ENCODE peak calls at places on chromosomes 16 and 17, in nine cellular contexts. Y, O, C, U, P, X, K, B and G are unnamed samples.

GRCh38 chr17:67069591-67070136 is 25.3 kb downstream of the CACNG1 start:
- DNase-seq in Y (no peak), O (no peak), C (no peak), U (no peak), P (no peak), X (no peak), K (no peak), B (no peak), G (no peak)

GRCh38 chr17:75074532-75074931 is 13.2 kb upstream of the SLC16A5 start:
- DNase-seq in Y (no peak), O (no peak), C (no peak), U (no peak), P (no peak), X (no peak), K (no peak), B (no peak), G (no peak)

GRCh38 chr17:34601431-34601830 is 22.0 kb downstream of the TMEM132E start:
- DNase-seq in Y (no peak), O (no peak), C (no peak), U (no peak), P (no peak), X (no peak), K (no peak), B (peak), G (no peak)

GRCh38 chr17:58665946-58666857 is 25.6 kb downstream of the TEX14 start:
- DNase-seq in Y (no peak), O (no peak), C (no peak), U (no peak), P (no peak), X (no peak), K (no peak), B (no peak), G (no peak)

GRCh38 chr17:28963841-28964240 is 12.5 kb upstream of the PHF12 start:
- DNase-seq in Y (no peak), O (no peak), C (no peak), U (no peak), P (no peak), X (no peak), K (no peak), B (no peak), G (no peak)

GRCh38 chr17:4249452-4250029 is 14.2 kb downstream of the ANKFY1 start:
- DNase-seq in Y (peak), O (no peak), C (no peak), U (peak), P (no peak), X (peak), K (no peak), B (no peak), G (no peak)

GRCh38 chr17:3917391-3917931 is 1.2 kb upstream of the P2RX1 start:
- DNase-seq in Y (peak), O (no peak), C (no peak), U (no peak), P (no peak), X (no peak), K (no peak), B (no peak), G (no peak)

GRCh38 chr17:8189041-8189710 is 804 bp downstream of the BORCS6 start:
- DNase-seq in Y (peak), O (no peak), C (peak), U (no peak), P (no peak), X (peak), K (no peak), B (peak), G (no peak)

GRCh38 chr17:21679256-21680146 is 12.8 kb upstream of the KCNJ18 start:
- DNase-seq in Y (no peak), O (no peak), C (no peak), U (no peak), P (no peak), X (no peak), K (no peak), B (no peak), G (no peak)

GRCh38 chr16:56961386-56961785 is 364 bp upstream of the CETP start:
- DNase-seq in Y (no peak), O (no peak), C (no peak), U (no peak), P (no peak), X (peak), K (no peak), B (no peak), G (no peak)

GRCh38 chr16:67663151-67663876 is 2.6 kb downstream of the PARD6A start:
- DNase-seq in Y (no peak), O (no peak), C (no peak), U (peak), P (no peak), X (no peak), K (no peak), B (no peak), G (no peak)

GRCh38 chr17:80315517-80316182 is 55.0 kb downstream of the RNF213 start:
- DNase-seq in Y (no peak), O (no peak), C (no peak), U (no peak), P (no peak), X (no peak), K (no peak), B (no peak), G (no peak)

GRCh38 chr16:69660166-69660565 is 66.2 kb downstream of the NQO1 start:
- DNase-seq in Y (no peak), O (no peak), C (no peak), U (no peak), P (no peak), X (no peak), K (no peak), B (no peak), G (no peak)

GRCh38 chr17:71460943-71461342 is 659.9 kb upstream of the SOX9 start:
- DNase-seq in Y (peak), O (peak), C (no peak), U (peak), P (peak), X (peak), K (no peak), B (no peak), G (no peak)

GRCh38 chr17:51848451-51848850 is 310.1 kb downstream of the CA10 start:
- DNase-seq in Y (no peak), O (no peak), C (no peak), U (no peak), P (no peak), X (no peak), K (no peak), B (no peak), G (no peak)

GRCh38 chr16:56355786-56356275 is 69.5 kb downstream of the AMFR start:
- DNase-seq in Y (no peak), O (no peak), C (no peak), U (no peak), P (no peak), X (no peak), K (no peak), B (no peak), G (no peak)

GRCh38 chr17:73369126-73369525 is 57.3 kb upstream of the CDC42EP4 start:
- DNase-seq in Y (no peak), O (no peak), C (no peak), U (no peak), P (no peak), X (no peak), K (no peak), B (no peak), G (no peak)

GRCh38 chr16:85611455-85612190 is 1.5 kb upstream of the GSE1 start:
- DNase-seq in Y (peak), O (peak), C (no peak), U (peak), P (peak), X (peak), K (peak), B (peak), G (peak)

GRCh38 chr16:19356024-19356952 is 61.4 kb upstream of the TMC5 start:
- DNase-seq in Y (no peak), O (no peak), C (no peak), U (no peak), P (no peak), X (no peak), K (no peak), B (no peak), G (no peak)

GRCh38 chr17:64507418-64507766 is 615 bp downstream of the CEP95 start:
- DNase-seq in Y (peak), O (no peak), C (no peak), U (peak), P (peak), X (peak), K (no peak), B (no peak), G (no peak)

GRCh38 chr17:2949469-2950044 is 113.8 kb downstream of the OR1D5 start:
- DNase-seq in Y (peak), O (peak), C (no peak), U (no peak), P (peak), X (no peak), K (peak), B (no peak), G (no peak)

GRCh38 chr17:5719976-5720375 is 135.7 kb upstream of the NLRP1 start:
- DNase-seq in Y (no peak), O (peak), C (no peak), U (no peak), P (no peak), X (no peak), K (no peak), B (no peak), G (no peak)

GRCh38 chr16:30371248-30371816 is 1.0 kb upstream of the TBC1D10B start:
- DNase-seq in Y (no peak), O (no peak), C (no peak), U (no peak), P (no peak), X (no peak), K (no peak), B (no peak), G (no peak)